ENCODE peak calls at places on chromosomes 16 and 17, in seven cellular contexts. T is Panc1, R is MM.1S, X is adipocyte, N is heart right ventricle, P is body of pancreas, E is thoracic aorta. U is an unnamed sample.

GRCh38 chr16:52474679-52475078 is 72.3 kb downstream of the TOX3 start:
- DNase-seq in T (no peak), R (no peak), X (no peak), N (no peak), P (no peak), E (no peak), U (no peak)

GRCh38 chr17:10192963-10193362 is 5.4 kb downstream of the GAS7 start:
- DNase-seq in T (no peak), R (no peak), X (peak; percentile 91), N (no peak), P (no peak), E (no peak), U (no peak)

GRCh38 chr17:40550608-40551007 is 14.7 kb downstream of the CCR7 start:
- DNase-seq in T (no peak), R (no peak), X (peak; percentile 79), N (peak; percentile 51), P (peak; percentile 48), E (no peak), U (no peak)

GRCh38 chr17:6458416-6458950 is 14.2 kb downstream of the PIMREG start:
- DNase-seq in T (no peak), R (no peak), X (no peak), N (no peak), P (no peak), E (no peak), U (no peak)

GRCh38 chr17:57365420-57365819 is 109.1 kb downstream of the MSI2 start:
- DNase-seq in T (no peak), R (no peak), X (no peak), N (no peak), P (no peak), E (no peak), U (no peak)

GRCh38 chr17:48198950-48199541 is 91.5 kb downstream of the SNX11 start:
- DNase-seq in T (no peak), R (no peak), X (no peak), N (no peak), P (no peak), E (no peak), U (no peak)

GRCh38 chr17:62763891-62764600 is 44.1 kb downstream of the MARCHF10 start:
- DNase-seq in T (no peak), R (no peak), X (no peak), N (no peak), P (no peak), E (no peak), U (no peak)

GRCh38 chr17:1179635-1180433 is at the start of gene ABR:
- DNase-seq in T (no peak), R (no peak), X (peak; percentile 84), N (peak; percentile 47), P (peak; percentile 44), E (no peak), U (no peak)

GRCh38 chr17:82320956-82321927 is 3.8 kb upstream of the CD7 start:
- DNase-seq in T (no peak), R (no peak), X (peak; percentile 61), N (no peak), P (no peak), E (no peak), U (no peak)

GRCh38 chr16:58205276-58206036 is 7.5 kb upstream of the CSNK2A2 start:
- DNase-seq in T (no peak), R (no peak), X (no peak), N (no peak), P (no peak), E (no peak), U (no peak)

GRCh38 chr16:4883501-4883900 is 36.2 kb downstream of the UBN1 start:
- DNase-seq in T (no peak), R (no peak), X (no peak), N (no peak), P (no peak), E (no peak), U (no peak)

GRCh38 chr17:34756670-34757021 is 177.3 kb downstream of the TMEM132E start:
- DNase-seq in T (no peak), R (no peak), X (peak; percentile 1), N (peak; percentile 18), P (no peak), E (no peak), U (no peak)

GRCh38 chr17:72432881-72433280 is 312.1 kb downstream of the SOX9 start:
- DNase-seq in T (no peak), R (no peak), X (no peak), N (no peak), P (no peak), E (no peak), U (peak; percentile 7)

GRCh38 chr17:38510424-38511125 is 82.3 kb downstream of the ARHGAP23 start:
- DNase-seq in T (no peak), R (no peak), X (peak; percentile 66), N (no peak), P (no peak), E (no peak), U (no peak)

GRCh38 chr16:2076072-2076865 is 28.5 kb downstream of the TSC2 start:
- DNase-seq in T (no peak), R (no peak), X (no peak), N (no peak), P (no peak), E (no peak), U (no peak)

GRCh38 chr17:13024526-13025263 is 6.9 kb upstream of the ELAC2 start:
- DNase-seq in T (peak; percentile 50), R (peak; percentile 65), X (peak; percentile 78), N (peak; percentile 32), P (peak; percentile 66), E (no peak), U (peak; percentile 74)

GRCh38 chr16:27285676-27286196 is 17.2 kb upstream of the NSMCE1 start:
- DNase-seq in T (no peak), R (no peak), X (no peak), N (peak; percentile 23), P (no peak), E (no peak), U (peak; percentile 25)

GRCh38 chr16:1481906-1482835 is 6.6 kb downstream of the PTX4 start:
- DNase-seq in T (no peak), R (no peak), X (no peak), N (no peak), P (no peak), E (no peak), U (no peak)

GRCh38 chr16:57704011-57704904 is 9.7 kb downstream of the DRC7 start:
- DNase-seq in T (no peak), R (no peak), X (no peak), N (no peak), P (no peak), E (no peak), U (peak; percentile 52)

GRCh38 chr17:31598921-31599571 is 207.6 kb downstream of the RAB11FIP4 start:
- DNase-seq in T (no peak), R (no peak), X (no peak), N (no peak), P (no peak), E (no peak), U (no peak)

GRCh38 chr17:2782030-2782429 is 14.2 kb upstream of the RAP1GAP2 start:
- DNase-seq in T (no peak), R (no peak), X (no peak), N (no peak), P (no peak), E (no peak), U (no peak)

GRCh38 chr17:59370580-59371299 is 39.3 kb downstream of the YPEL2 start:
- DNase-seq in T (no peak), R (no peak), X (no peak), N (no peak), P (peak; percentile 48), E (no peak), U (no peak)

GRCh38 chr17:50533720-50534148 is 1.2 kb downstream of the EPN3 start:
- DNase-seq in T (no peak), R (no peak), X (peak; percentile 61), N (peak; percentile 61), P (peak; percentile 85), E (no peak), U (no peak)

GRCh38 chr16:75319513-75320401 is 68.3 kb upstream of the BCAR1 start:
- DNase-seq in T (no peak), R (peak; percentile 53), X (peak; percentile 81), N (no peak), P (no peak), E (no peak), U (no peak)

GRCh38 chr17:37813753-37814152 is 68.9 kb upstream of the HNF1B start:
- DNase-seq in T (no peak), R (no peak), X (peak; percentile 57), N (no peak), P (no peak), E (no peak), U (no peak)

GRCh38 chr16:59611556-59611955 is 877.4 kb upstream of the GOT2 start:
- DNase-seq in T (no peak), R (no peak), X (no peak), N (no peak), P (no peak), E (no peak), U (no peak)

GRCh38 chr17:46181940-46182339 is 11.3 kb downstream of the KANSL1 start:
- DNase-seq in T (no peak), R (no peak), X (no peak), N (no peak), P (no peak), E (no peak), U (no peak)
- H3K4me1 ChIP-seq in T (peaks cover 35% of the 10 kb centered on the region), R (peaks cover 4% of the 10 kb centered on the region), X (peaks cover 15% of the 10 kb centered on the region), N (peaks cover 74% of the 10 kb centered on the region), P (peaks cover 75% of the 10 kb centered on the region), E (peaks cover 91% of the 10 kb centered on the region), U (peaks cover 57% of the 10 kb centered on the region)

GRCh38 chr16:67445126-67445426 is 14.2 kb downstream of the HSD11B2 start:
- DNase-seq in T (no peak), R (no peak), X (no peak), N (no peak), P (no peak), E (no peak), U (no peak)
- H3K4me1 ChIP-seq in T (no peaks in the 10 kb centered on the region), R (no peaks in the 10 kb centered on the region), X (peaks cover 72% of the 10 kb centered on the region), N (peaks cover 89% of the 10 kb centered on the region), P (peaks cover 79% of the 10 kb centered on the region), E (peaks cover 47% of the 10 kb centered on the region), U (peaks cover 10% of the 10 kb centered on the region)

GRCh38 chr17:74516561-74516960 is 14.7 kb downstream of the CD300LB start:
- DNase-seq in T (no peak), R (no peak), X (no peak), N (no peak), P (no peak), E (no peak), U (no peak)
- H3K4me1 ChIP-seq in T (no peaks in the 10 kb centered on the region), R (no peaks in the 10 kb centered on the region), X (peaks cover 15% of the 10 kb centered on the region), N (no peaks in the 10 kb centered on the region), P (no peaks in the 10 kb centered on the region), E (no peaks in the 10 kb centered on the region), U (no peaks in the 10 kb centered on the region)

GRCh38 chr16:82024274-82024673 is 10.8 kb upstream of the HSD17B2 start:
- DNase-seq in T (no peak), R (no peak), X (no peak), N (no peak), P (no peak), E (no peak), U (no peak)

GRCh38 chr16:82023206-82023605 is 11.8 kb upstream of the HSD17B2 start:
- DNase-seq in T (no peak), R (no peak), X (no peak), N (no peak), P (no peak), E (no peak), U (no peak)

GRCh38 chr16:82016268-82016667 is 5.0 kb upstream of the SDR42E1 start:
- DNase-seq in T (no peak), R (peak; percentile 11), X (peak; percentile 75), N (peak; percentile 29), P (no peak), E (no peak), U (no peak)

GRCh38 chr16:82016964-82017363 is 5.7 kb upstream of the SDR42E1 start:
- DNase-seq in T (no peak), R (no peak), X (peak; percentile 96), N (no peak), P (no peak), E (no peak), U (no peak)

GRCh38 chr16:82020051-82020450 is 8.8 kb upstream of the SDR42E1 start:
- DNase-seq in T (no peak), R (no peak), X (no peak), N (no peak), P (no peak), E (no peak), U (no peak)
- H3K4me1 ChIP-seq in T (no peaks in the 10 kb centered on the region), R (peaks cover 4% of the 10 kb centered on the region), X (peaks cover 15% of the 10 kb centered on the region), N (no peaks in the 10 kb centered on the region), P (peaks cover 13% of the 10 kb centered on the region), E (peaks cover 7% of the 10 kb centered on the region), U (no peaks in the 10 kb centered on the region)